ENCODE peak calls at places on chromosomes 16 and 17, in four cellular contexts. U is prostate gland, V is tibial artery, Q is mammary epithelial cell. K is an unnamed sample.
A peak's percentile ranks its signal among the peaks of the same experiment; 100 is the strongest.

GRCh38 chr16:31112711-31113419 is 4.6 kb upstream of the KAT8 start:
- DNase-seq in U (no peak), V (no peak), Q (no peak), K (no peak)

GRCh38 chr17:76147211-76148014 is 6.4 kb upstream of the FOXJ1 start:
- DNase-seq in U (no peak), V (no peak), Q (peak; percentile 11), K (no peak)

GRCh38 chr17:43755389-43755875 is 3.2 kb downstream of the SOST start:
- DNase-seq in U (no peak), V (no peak), Q (no peak), K (peak; percentile 71)

GRCh38 chr17:34556384-34556783 is 23.0 kb upstream of the TMEM132E start:
- DNase-seq in U (no peak), V (no peak), Q (no peak), K (no peak)

GRCh38 chr16:89601906-89602272 is 11.6 kb upstream of the DPEP1 start:
- DNase-seq in U (no peak), V (no peak), Q (no peak), K (no peak)

GRCh38 chr17:48909796-48910195 is 1.6 kb downstream of the UBE2Z start:
- DNase-seq in U (no peak), V (no peak), Q (peak; percentile 56), K (no peak)

GRCh38 chr17:34671191-34671590 is 91.8 kb downstream of the TMEM132E start:
- DNase-seq in U (no peak), V (no peak), Q (no peak), K (no peak)

GRCh38 chr17:66383353-66383752 is 80.9 kb downstream of the PRKCA start:
- DNase-seq in U (no peak), V (no peak), Q (no peak), K (no peak)

GRCh38 chr16:75203106-75203505 is 3.9 kb downstream of the CTRB2 start:
- DNase-seq in U (no peak), V (peak; percentile 17), Q (no peak), K (no peak)

GRCh38 chr17:4710693-4711634 is 532 bp downstream of the ARRB2 start:
- DNase-seq in U (no peak), V (no peak), Q (no peak), K (no peak)

GRCh38 chr17:21539146-21539545 is 153.2 kb upstream of the KCNJ18 start:
- DNase-seq in U (no peak), V (no peak), Q (peak; percentile 62), K (no peak)

GRCh38 chr17:80656590-80656989 is 112.0 kb downstream of the RPTOR start:
- DNase-seq in U (no peak), V (no peak), Q (no peak), K (no peak)

GRCh38 chr16:27492588-27492979 is 57.1 kb downstream of the GTF3C1 start:
- DNase-seq in U (no peak), V (no peak), Q (no peak), K (no peak)

GRCh38 chr17:73628642-73629552 is 15.3 kb downstream of the SDK2 start:
- DNase-seq in U (no peak), V (no peak), Q (peak; percentile 77), K (no peak)

GRCh38 chr16:19184823-19185509 is 16.9 kb downstream of the SYT17 start:
- DNase-seq in U (no peak), V (no peak), Q (no peak), K (no peak)

GRCh38 chr16:79648846-79649245 is 48.3 kb upstream of the MAF start:
- DNase-seq in U (no peak), V (no peak), Q (no peak), K (no peak)

GRCh38 chr16:89315791-89316581 is 98.5 kb downstream of the ZNF778 start:
- DNase-seq in U (no peak), V (peak; percentile 37), Q (peak; percentile 95), K (no peak)

DNA sequence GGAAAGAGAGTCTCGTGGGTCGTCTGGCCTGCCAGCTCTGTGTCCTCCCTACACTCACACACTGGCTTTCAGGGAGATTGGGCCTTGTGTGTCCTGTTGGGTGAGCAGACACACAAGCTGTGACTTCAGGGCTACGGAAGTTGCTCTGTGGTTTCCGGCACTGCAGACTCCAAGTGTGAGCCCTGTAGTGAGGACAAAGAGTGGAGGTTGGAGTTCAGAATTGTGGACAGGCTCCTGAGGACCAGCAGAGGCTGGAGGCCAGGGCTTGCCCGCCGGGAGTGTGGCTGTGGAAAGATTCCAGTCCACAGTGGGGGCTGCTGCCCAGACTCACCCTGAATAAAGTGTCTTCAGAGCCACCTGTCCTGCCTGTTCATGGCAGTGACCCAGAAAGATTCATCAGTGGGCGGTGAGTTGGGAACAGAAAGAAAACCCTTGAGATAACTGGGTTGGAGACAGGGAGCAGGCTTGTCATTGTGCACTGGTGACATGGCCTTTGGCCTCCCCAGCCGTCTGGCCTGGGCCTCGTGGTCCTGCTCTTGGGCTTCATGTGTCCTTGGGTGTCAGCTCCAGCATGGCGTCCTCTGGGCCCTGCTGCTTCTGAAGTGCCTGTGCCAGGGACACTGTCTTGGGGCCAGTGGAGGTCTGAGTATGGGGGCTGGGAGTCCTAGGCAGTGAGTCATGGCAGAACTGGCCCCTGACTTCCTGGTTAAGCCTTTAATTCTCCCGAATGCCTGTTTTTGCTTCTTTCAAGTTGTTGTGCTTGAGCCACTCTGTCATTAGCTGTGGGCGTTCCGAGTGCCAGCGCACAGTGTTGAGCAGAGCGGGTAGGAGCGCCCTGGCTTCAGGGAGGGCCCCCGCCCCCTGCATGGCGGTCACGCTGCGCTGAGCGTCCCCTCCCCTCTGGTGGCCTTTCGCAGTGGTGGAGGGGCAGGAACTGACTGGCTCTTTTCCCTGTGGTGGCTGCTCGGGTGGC is 19.9 kb upstream of the ZNF750 start:
- DNase-seq in U (no peak), V (no peak), Q (no peak), K (no peak)
- H3K4me1 ChIP-seq in U (peaks cover 4% of the 10 kb centered on the region), V (no peaks in the 10 kb centered on the region), Q (peaks cover 30% of the 10 kb centered on the region), K (no peaks in the 10 kb centered on the region)

DNA sequence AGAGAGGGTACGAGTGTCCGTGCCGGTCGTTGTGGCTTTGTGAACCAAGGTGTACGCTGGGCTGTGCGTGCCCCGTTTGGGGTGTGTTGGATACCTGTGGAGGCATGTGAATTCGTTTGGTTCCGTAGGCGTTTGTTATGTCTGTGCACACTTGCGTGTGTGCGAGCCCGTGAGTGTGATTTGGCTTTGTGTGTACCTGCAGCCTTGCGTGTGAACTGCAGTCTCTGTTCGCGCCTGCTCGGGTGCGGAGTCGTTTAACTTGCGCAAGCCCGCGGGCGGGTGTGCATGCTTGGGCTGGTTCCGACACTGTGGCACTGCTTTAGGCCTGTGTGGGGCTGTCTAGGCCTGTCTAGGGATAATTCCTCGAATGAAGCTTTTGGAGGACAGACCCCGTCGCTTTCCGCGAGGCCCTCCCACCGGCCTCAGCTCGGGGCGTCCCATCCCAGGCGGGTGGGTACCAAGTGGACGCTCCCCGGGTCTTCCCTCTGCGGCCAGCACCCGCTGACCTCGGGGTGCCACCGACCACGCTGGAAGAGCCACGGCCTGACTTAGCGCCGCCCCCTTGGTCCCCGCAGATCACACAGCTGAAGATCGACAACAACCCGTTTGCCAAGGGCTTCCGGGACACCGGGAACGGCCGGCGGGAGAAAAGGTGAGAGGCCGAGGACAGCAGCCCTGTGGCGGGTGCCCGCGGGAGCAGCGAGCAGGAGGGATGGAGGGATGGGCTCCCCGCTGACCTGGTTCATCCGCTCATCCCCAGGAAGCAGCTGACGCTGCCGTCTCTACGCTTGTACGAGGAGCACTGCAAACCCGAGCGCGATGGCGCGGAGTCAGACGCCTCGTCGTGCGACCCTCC is 4.4 kb downstream of the TBX2 start:
- DNase-seq in U (no peak), V (no peak), Q (no peak), K (no peak)
- H3K27me3 ChIP-seq in U (peaks cover 11% of the 10 kb centered on the region), V (peaks cover 2% of the 10 kb centered on the region), Q (peaks cover 13% of the 10 kb centered on the region), K (peaks cover 4% of the 10 kb centered on the region)

GRCh38 chr17:14051692-14052091 is 17.6 kb upstream of the COX10 start:
- DNase-seq in U (no peak), V (no peak), Q (no peak), K (no peak)

GRCh38 chr17:14048169-14048568 is 21.1 kb upstream of the COX10 start:
- DNase-seq in U (no peak), V (no peak), Q (no peak), K (no peak)

GRCh38 chr17:14057591-14057990 is 11.7 kb upstream of the COX10 start:
- DNase-seq in U (no peak), V (no peak), Q (no peak), K (no peak)

GRCh38 chr17:14050616-14051015 is 18.7 kb upstream of the COX10 start:
- DNase-seq in U (no peak), V (no peak), Q (no peak), K (no peak)

GRCh38 chr17:14052886-14053615 is 16.3 kb upstream of the COX10 start:
- DNase-seq in U (peak; percentile 30), V (no peak), Q (peak; percentile 27), K (no peak)
- H3K27ac ChIP-seq in U (no peak overlapping the region), V (no peak overlapping the region), Q (no peak overlapping the region), K (no peak overlapping the region)

DNA sequence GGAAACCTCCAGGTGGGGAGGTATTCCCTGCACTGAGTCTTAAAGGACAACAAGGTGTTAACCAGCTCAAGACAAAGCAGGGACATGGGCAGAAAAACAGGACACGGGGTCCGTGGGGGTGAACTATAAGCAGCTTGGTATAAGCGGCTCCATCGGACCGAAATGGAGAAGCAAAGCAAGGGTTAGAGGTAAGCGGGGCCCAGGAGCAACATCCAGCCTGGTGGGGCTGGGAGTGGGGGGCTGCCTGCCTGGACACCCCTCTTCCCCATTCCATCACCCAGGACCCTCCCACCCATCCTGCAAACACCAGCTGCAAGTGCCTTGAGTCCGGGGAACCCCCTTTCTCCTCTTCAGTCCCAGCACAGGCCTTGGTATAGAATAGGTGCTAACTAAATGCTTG is 29.5 kb downstream of the MYH11 start:
- DNase-seq in U (no peak), V (no peak), Q (no peak), K (no peak)
- H3K4me1 ChIP-seq in U (no peaks in the 10 kb centered on the region), V (no peaks in the 10 kb centered on the region), Q (no peaks in the 10 kb centered on the region), K (peaks cover 74% of the 10 kb centered on the region)